ENCODE peak calls at places on chromosomes 13 and 19, in six cellular contexts. One of them, this sample, is unnamed.

GRCh38 chr13:54875111-54875510 is 1846.5 kb downstream of the OLFM4 start:
- DNase-seq in transverse colon: no peak
- DNase-seq in thoracic aorta: no peak
- DNase-seq in heart right ventricle: no peak
- DNase-seq in H1: no peak
- DNase-seq in lower lobe of right lung: no peak
- DNase-seq in this sample: no peak

GRCh38 chr19:17415107-17415506 is 4.7 kb upstream of the MVB12A start:
- DNase-seq in transverse colon: no peak
- DNase-seq in thoracic aorta: no peak
- DNase-seq in heart right ventricle: no peak
- DNase-seq in H1: no peak
- DNase-seq in lower lobe of right lung: no peak
- DNase-seq in this sample: no peak

GRCh38 chr19:38729653-38730469 is 14.4 kb downstream of the CAPN12 start:
- DNase-seq in transverse colon: peak; percentile 80
- DNase-seq in thoracic aorta: no peak
- DNase-seq in heart right ventricle: peak; percentile 66
- DNase-seq in H1: peak; percentile 54
- DNase-seq in lower lobe of right lung: peak; percentile 85
- DNase-seq in this sample: peak; percentile 78

GRCh38 chr19:45103200-45103624 is 10.2 kb downstream of the PPP1R37 start:
- DNase-seq in transverse colon: no peak
- DNase-seq in thoracic aorta: no peak
- DNase-seq in heart right ventricle: no peak
- DNase-seq in H1: no peak
- DNase-seq in lower lobe of right lung: peak; percentile 65
- DNase-seq in this sample: no peak

GRCh38 chr19:38055655-38056521 is 148.9 kb downstream of the SIPA1L3 start:
- DNase-seq in transverse colon: no peak
- DNase-seq in thoracic aorta: no peak
- DNase-seq in heart right ventricle: no peak
- DNase-seq in H1: no peak
- DNase-seq in lower lobe of right lung: no peak
- DNase-seq in this sample: no peak

GRCh38 chr13:93977986-93978385 is 501.5 kb downstream of the DCT start:
- DNase-seq in transverse colon: no peak
- DNase-seq in thoracic aorta: no peak
- DNase-seq in heart right ventricle: no peak
- DNase-seq in H1: no peak
- DNase-seq in lower lobe of right lung: no peak
- DNase-seq in this sample: no peak

GRCh38 chr13:41546372-41547252 is 89.3 kb downstream of the RGCC start:
- DNase-seq in transverse colon: no peak
- DNase-seq in thoracic aorta: no peak
- DNase-seq in heart right ventricle: no peak
- DNase-seq in H1: no peak
- DNase-seq in lower lobe of right lung: no peak
- DNase-seq in this sample: no peak

GRCh38 chr19:32748497-32748896 is 28.9 kb downstream of the TDRD12 start:
- DNase-seq in transverse colon: no peak
- DNase-seq in thoracic aorta: no peak
- DNase-seq in heart right ventricle: no peak
- DNase-seq in H1: no peak
- DNase-seq in lower lobe of right lung: no peak
- DNase-seq in this sample: no peak

GRCh38 chr19:5392476-5392875 is 51.9 kb upstream of the PTPRS start:
- DNase-seq in transverse colon: no peak
- DNase-seq in thoracic aorta: no peak
- DNase-seq in heart right ventricle: no peak
- DNase-seq in H1: no peak
- DNase-seq in lower lobe of right lung: no peak
- DNase-seq in this sample: no peak

GRCh38 chr13:32022292-32022691 is 9.3 kb upstream of the FRY start:
- DNase-seq in transverse colon: no peak
- DNase-seq in thoracic aorta: no peak
- DNase-seq in heart right ventricle: peak; percentile 64
- DNase-seq in H1: no peak
- DNase-seq in lower lobe of right lung: no peak
- DNase-seq in this sample: no peak

GRCh38 chr13:45393941-45394570 is 24.1 kb downstream of the SLC25A30 start:
- DNase-seq in transverse colon: peak; percentile 41
- DNase-seq in thoracic aorta: no peak
- DNase-seq in heart right ventricle: peak; percentile 29
- DNase-seq in H1: no peak
- DNase-seq in lower lobe of right lung: no peak
- DNase-seq in this sample: no peak

GRCh38 chr19:37975596-37976515 is 68.8 kb downstream of the SIPA1L3 start:
- DNase-seq in transverse colon: no peak
- DNase-seq in thoracic aorta: no peak
- DNase-seq in heart right ventricle: no peak
- DNase-seq in H1: no peak
- DNase-seq in lower lobe of right lung: no peak
- DNase-seq in this sample: no peak

GRCh38 chr13:109945206-109945960 is 159.0 kb upstream of the IRS2 start:
- DNase-seq in transverse colon: no peak
- DNase-seq in thoracic aorta: no peak
- DNase-seq in heart right ventricle: no peak
- DNase-seq in H1: no peak
- DNase-seq in lower lobe of right lung: no peak
- DNase-seq in this sample: no peak

GRCh38 chr19:47886010-47886559 is at the start of gene SULT2A1:
- DNase-seq in transverse colon: no peak
- DNase-seq in thoracic aorta: no peak
- DNase-seq in heart right ventricle: no peak
- DNase-seq in H1: no peak
- DNase-seq in lower lobe of right lung: no peak
- DNase-seq in this sample: no peak

GRCh38 chr19:42092350-42092749 is 16.4 kb downstream of the ZNF574 start:
- DNase-seq in transverse colon: peak; percentile 65
- DNase-seq in thoracic aorta: no peak
- DNase-seq in heart right ventricle: no peak
- DNase-seq in H1: no peak
- DNase-seq in lower lobe of right lung: no peak
- DNase-seq in this sample: no peak

GRCh38 chr13:26017196-26017921 is 34.5 kb downstream of the SHISA2 start:
- DNase-seq in transverse colon: no peak
- DNase-seq in thoracic aorta: no peak
- DNase-seq in heart right ventricle: no peak
- DNase-seq in H1: no peak
- DNase-seq in lower lobe of right lung: peak; percentile 65
- DNase-seq in this sample: no peak

GRCh38 chr13:113061271-113061625 is 44.3 kb upstream of the F7 start:
- DNase-seq in transverse colon: no peak
- DNase-seq in thoracic aorta: no peak
- DNase-seq in heart right ventricle: no peak
- DNase-seq in H1: no peak
- DNase-seq in lower lobe of right lung: peak; percentile 28
- DNase-seq in this sample: no peak

GRCh38 chr19:47607564-47608073 is 1.3 kb upstream of the BICRA start:
- DNase-seq in transverse colon: no peak
- DNase-seq in thoracic aorta: no peak
- DNase-seq in heart right ventricle: no peak
- DNase-seq in H1: no peak
- DNase-seq in lower lobe of right lung: no peak
- DNase-seq in this sample: no peak

GRCh38 chr19:11456659-11457058 is 21.2 kb downstream of the PRKCSH start:
- DNase-seq in transverse colon: no peak
- DNase-seq in thoracic aorta: no peak
- DNase-seq in heart right ventricle: no peak
- DNase-seq in H1: no peak
- DNase-seq in lower lobe of right lung: no peak
- DNase-seq in this sample: no peak

GRCh38 chr19:11451327-11451941 is 16.0 kb downstream of the PRKCSH start:
- DNase-seq in transverse colon: no peak
- DNase-seq in thoracic aorta: no peak
- DNase-seq in heart right ventricle: no peak
- DNase-seq in H1: no peak
- DNase-seq in lower lobe of right lung: no peak
- DNase-seq in this sample: no peak

GRCh38 chr19:11452814-11453335 is 17.4 kb downstream of the PRKCSH start:
- DNase-seq in transverse colon: no peak
- DNase-seq in thoracic aorta: no peak
- DNase-seq in heart right ventricle: no peak
- DNase-seq in H1: no peak
- DNase-seq in lower lobe of right lung: no peak
- DNase-seq in this sample: no peak

GRCh38 chr19:11451942-11452813 is 16.7 kb downstream of the PRKCSH start:
- DNase-seq in transverse colon: no peak
- DNase-seq in thoracic aorta: no peak
- DNase-seq in heart right ventricle: no peak
- DNase-seq in H1: no peak
- DNase-seq in lower lobe of right lung: no peak
- DNase-seq in this sample: no peak

GRCh38 chr19:11453468-11454341 is 18.3 kb downstream of the PRKCSH start:
- DNase-seq in transverse colon: no peak
- DNase-seq in thoracic aorta: no peak
- DNase-seq in heart right ventricle: no peak
- DNase-seq in H1: no peak
- DNase-seq in lower lobe of right lung: no peak
- DNase-seq in this sample: no peak
- H3K4me3 ChIP-seq in transverse colon: no peak overlapping the region
- H3K4me3 ChIP-seq in thoracic aorta: no peak overlapping the region
- H3K4me3 ChIP-seq in heart right ventricle: no peak overlapping the region
- H3K4me3 ChIP-seq in H1: no peak overlapping the region
- H3K4me3 ChIP-seq in lower lobe of right lung: no peak overlapping the region
- H3K4me3 ChIP-seq in this sample: no peak overlapping the region

DNA sequence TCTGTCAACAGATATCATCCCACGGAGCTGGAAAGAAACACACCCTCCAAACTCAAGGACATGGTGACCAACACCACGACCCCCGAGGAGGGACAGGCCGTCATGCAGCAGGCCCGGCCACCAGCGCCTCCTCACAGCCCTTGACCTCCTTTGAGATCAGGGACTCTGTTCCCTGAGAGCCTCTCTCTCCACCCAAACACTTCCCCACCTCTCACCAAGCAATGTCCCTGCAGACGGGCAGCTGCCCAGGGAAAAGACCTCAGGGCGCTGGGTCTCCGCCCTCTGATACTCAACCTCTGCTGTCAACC is 10.0 kb downstream of the SCGB2B2 start:
- DNase-seq in transverse colon: no peak
- DNase-seq in thoracic aorta: no peak
- DNase-seq in heart right ventricle: no peak
- DNase-seq in H1: no peak
- DNase-seq in lower lobe of right lung: no peak
- DNase-seq in this sample: no peak
- H3K27ac ChIP-seq in transverse colon: no peak overlapping the region
- H3K27ac ChIP-seq in thoracic aorta: no peak overlapping the region
- H3K27ac ChIP-seq in heart right ventricle: peak overlapping the region; percentile 24
- H3K27ac ChIP-seq in H1: no peak overlapping the region
- H3K27ac ChIP-seq in lower lobe of right lung: peak overlapping the region; percentile 79
- H3K27ac ChIP-seq in this sample: no peak overlapping the region

DNA sequence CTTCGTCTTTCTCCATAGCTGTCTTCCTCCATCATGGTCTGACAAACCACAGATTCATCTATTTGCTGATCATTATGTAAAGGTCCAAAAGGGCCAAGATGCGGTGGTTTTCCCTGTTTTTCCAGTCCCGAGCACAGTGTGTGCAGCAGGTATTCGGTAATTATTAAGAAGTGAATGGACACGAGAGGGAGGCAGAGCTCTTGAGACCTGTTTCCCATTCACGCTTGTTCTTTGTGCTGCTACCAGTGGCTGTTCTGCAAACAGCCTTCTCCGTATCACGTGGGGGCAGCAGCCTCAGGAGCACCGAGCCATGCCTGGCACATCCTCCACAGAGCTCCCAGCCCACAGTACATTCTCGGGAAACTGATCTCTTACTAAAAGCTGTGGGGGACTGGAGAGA is 50.3 kb downstream of the CCDC70 start:
- DNase-seq in transverse colon: no peak
- DNase-seq in thoracic aorta: no peak
- DNase-seq in heart right ventricle: no peak
- DNase-seq in H1: no peak
- DNase-seq in lower lobe of right lung: no peak
- DNase-seq in this sample: no peak
- TF ChIP-seq CTCF in transverse colon: no peak
- TF ChIP-seq CTCF in thoracic aorta: no peak
- TF ChIP-seq CTCF in heart right ventricle: no peak
- TF ChIP-seq CTCF in H1: no peak
- TF ChIP-seq CTCF in lower lobe of right lung: no peak
- TF ChIP-seq CTCF in this sample: no peak

GRCh38 chr19:8329993-8330392 is 8.7 kb downstream of the RPS28 start:
- DNase-seq in transverse colon: no peak
- DNase-seq in thoracic aorta: no peak
- DNase-seq in heart right ventricle: no peak
- DNase-seq in H1: no peak
- DNase-seq in lower lobe of right lung: no peak
- DNase-seq in this sample: no peak
- H3K4me3 ChIP-seq in transverse colon: no peak overlapping the region
- H3K4me3 ChIP-seq in thoracic aorta: no peak overlapping the region
- H3K4me3 ChIP-seq in heart right ventricle: no peak overlapping the region
- H3K4me3 ChIP-seq in H1: no peak overlapping the region
- H3K4me3 ChIP-seq in lower lobe of right lung: no peak overlapping the region
- H3K4me3 ChIP-seq in this sample: no peak overlapping the region

DNA sequence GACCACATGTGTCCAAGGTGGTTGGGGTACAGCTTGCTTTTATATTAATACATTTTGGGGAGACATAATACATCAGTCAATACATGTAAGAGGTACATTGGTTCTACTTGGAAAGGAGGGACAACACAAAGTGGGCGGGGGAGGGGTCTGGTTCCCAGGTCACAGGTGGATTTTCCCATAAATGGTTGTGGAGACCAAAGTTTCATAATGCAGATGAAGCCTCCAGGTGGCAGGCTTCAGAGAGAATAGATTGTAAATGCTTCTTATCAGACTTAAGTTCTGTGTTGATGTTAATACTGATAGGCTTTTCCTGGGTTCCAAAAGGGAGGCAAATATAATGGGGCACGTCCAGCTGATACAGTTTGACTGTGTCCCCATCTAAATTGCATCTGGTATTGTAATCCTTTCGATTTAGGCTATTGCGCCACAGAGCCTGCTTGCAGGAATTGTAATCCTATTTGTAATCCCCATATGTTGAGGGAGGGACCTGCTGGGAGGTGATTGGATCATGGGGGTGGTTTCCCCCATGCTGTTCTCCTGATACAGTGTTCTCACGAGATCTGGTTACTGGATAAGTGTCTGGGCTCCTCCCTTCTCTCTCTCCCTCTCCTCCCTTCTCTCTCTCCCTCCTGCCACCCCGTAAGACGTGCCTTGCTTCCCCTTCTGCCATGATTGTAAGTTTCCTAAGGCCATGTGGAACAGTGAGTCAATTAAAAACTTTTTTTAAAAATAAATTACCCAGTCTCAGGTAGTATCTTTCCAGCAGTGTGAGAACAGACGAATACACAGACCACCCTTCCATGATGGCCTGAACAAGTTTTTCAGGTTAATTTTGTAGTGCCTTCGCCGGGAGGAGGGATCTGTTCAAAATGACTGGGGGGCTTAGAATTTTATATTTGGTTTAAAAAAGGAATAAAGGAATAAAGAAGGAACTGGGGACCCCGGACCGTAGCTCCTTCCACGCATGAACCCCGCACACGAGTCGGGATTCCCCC is 44.9 kb downstream of the ZNF823 start:
- DNase-seq in transverse colon: no peak
- DNase-seq in thoracic aorta: no peak
- DNase-seq in heart right ventricle: no peak
- DNase-seq in H1: peak; percentile 44
- DNase-seq in lower lobe of right lung: no peak
- DNase-seq in this sample: no peak
- H3K27ac ChIP-seq in transverse colon: peak overlapping the region; percentile 69
- H3K27ac ChIP-seq in thoracic aorta: no peak overlapping the region
- H3K27ac ChIP-seq in heart right ventricle: peak overlapping the region; percentile 32
- H3K27ac ChIP-seq in H1: no peak overlapping the region
- H3K27ac ChIP-seq in lower lobe of right lung: peak overlapping the region; percentile 51
- H3K27ac ChIP-seq in this sample: peak overlapping the region; percentile 68

GRCh38 chr13:99658266-99658991 is 157.2 kb downstream of the TM9SF2 start:
- DNase-seq in transverse colon: peak; percentile 37
- DNase-seq in thoracic aorta: no peak
- DNase-seq in heart right ventricle: peak; percentile 50
- DNase-seq in H1: no peak
- DNase-seq in lower lobe of right lung: peak; percentile 65
- DNase-seq in this sample: peak; percentile 71
- TF ChIP-seq CTCF in transverse colon: no peak
- TF ChIP-seq CTCF in thoracic aorta: no peak
- TF ChIP-seq CTCF in heart right ventricle: peak; percentile 51
- TF ChIP-seq CTCF in H1: peak; percentile 45
- TF ChIP-seq CTCF in lower lobe of right lung: peak; percentile 35
- TF ChIP-seq CTCF in this sample: peak; percentile 66